ENCODE peak calls at places on chromosome 16, in five cellular contexts. One of them, this sample, is unnamed.

GRCh38 chr16:48687421-48688038 is 77.5 kb upstream of the N4BP1 start:
- DNase-seq in trophoblast cell: peak
- DNase-seq in PC-3: peak
- DNase-seq in CD8-positive, alpha-beta memory T cell: no peak
- DNase-seq in tibial artery: no peak
- DNase-seq in this sample: peak

GRCh38 chr16:72137380-72138063 is 34.4 kb downstream of the PMFBP1 start:
- DNase-seq in PC-3: no peak
- DNase-seq in CD8-positive, alpha-beta memory T cell: no peak
- DNase-seq in trophoblast cell: no peak
- DNase-seq in tibial artery: no peak
- DNase-seq in this sample: no peak

GRCh38 chr16:5916711-5917191 is 819.2 kb upstream of the EEF2KMT start:
- DNase-seq in CD8-positive, alpha-beta memory T cell: no peak
- DNase-seq in PC-3: no peak
- DNase-seq in trophoblast cell: no peak
- DNase-seq in tibial artery: no peak
- DNase-seq in this sample: no peak

GRCh38 chr16:90077240-90077756 is at the start of gene PRDM7:
- DNase-seq in CD8-positive, alpha-beta memory T cell: peak
- DNase-seq in tibial artery: peak
- DNase-seq in trophoblast cell: peak
- DNase-seq in PC-3: peak
- DNase-seq in this sample: peak

GRCh38 chr16:82432261-82432660 is 194.5 kb upstream of the CDH13 start:
- DNase-seq in trophoblast cell: no peak
- DNase-seq in tibial artery: no peak
- DNase-seq in CD8-positive, alpha-beta memory T cell: peak
- DNase-seq in PC-3: no peak
- DNase-seq in this sample: no peak

GRCh38 chr16:79980650-79981521 is 380.3 kb upstream of the MAF start:
- DNase-seq in CD8-positive, alpha-beta memory T cell: no peak
- DNase-seq in trophoblast cell: no peak
- DNase-seq in tibial artery: no peak
- DNase-seq in PC-3: no peak
- DNase-seq in this sample: no peak

GRCh38 chr16:66188786-66189725 is 177.4 kb upstream of the CDH5 start:
- DNase-seq in CD8-positive, alpha-beta memory T cell: no peak
- DNase-seq in trophoblast cell: no peak
- DNase-seq in tibial artery: peak
- DNase-seq in PC-3: no peak
- DNase-seq in this sample: no peak

GRCh38 chr16:19377864-19378263 is 39.8 kb upstream of the TMC5 start:
- DNase-seq in trophoblast cell: no peak
- DNase-seq in CD8-positive, alpha-beta memory T cell: no peak
- DNase-seq in tibial artery: no peak
- DNase-seq in PC-3: no peak
- DNase-seq in this sample: peak

GRCh38 chr16:12439443-12440232 is 364.0 kb downstream of the CPPED1 start:
- DNase-seq in PC-3: peak
- DNase-seq in CD8-positive, alpha-beta memory T cell: no peak
- DNase-seq in trophoblast cell: no peak
- DNase-seq in tibial artery: no peak
- DNase-seq in this sample: peak

GRCh38 chr16:89922884-89923639 is at the start of gene TUBB3:
- DNase-seq in trophoblast cell: peak
- DNase-seq in CD8-positive, alpha-beta memory T cell: no peak
- DNase-seq in tibial artery: peak
- DNase-seq in PC-3: peak
- DNase-seq in this sample: peak

DNA sequence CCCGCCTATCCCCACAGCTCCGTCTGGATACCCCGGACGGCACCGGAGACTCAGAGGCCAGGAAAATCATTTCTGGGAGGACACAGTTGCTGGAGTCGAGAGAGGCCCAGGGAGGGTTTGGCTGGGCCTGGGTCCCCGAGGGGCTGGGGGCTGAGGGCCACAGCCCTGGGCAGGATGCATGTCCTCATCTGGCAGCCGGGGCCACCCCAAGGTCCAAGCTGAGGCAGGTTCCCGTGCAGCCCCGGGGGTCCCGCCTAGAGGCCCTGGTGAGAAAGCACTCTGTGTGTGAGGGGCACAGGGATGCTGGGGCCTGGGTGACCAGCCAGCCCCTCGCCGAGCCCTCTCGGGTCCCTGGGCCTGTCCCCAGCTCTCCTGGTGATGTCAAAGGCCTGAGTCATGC is 25.6 kb upstream of the C1QTNF8 start:
- DNase-seq in PC-3: no peak
- DNase-seq in tibial artery: no peak
- DNase-seq in trophoblast cell: no peak
- DNase-seq in CD8-positive, alpha-beta memory T cell: no peak
- DNase-seq in this sample: no peak
- H3K27ac ChIP-seq in PC-3: no peak
- H3K27ac ChIP-seq in tibial artery: no peak
- H3K27ac ChIP-seq in trophoblast cell: no peak
- H3K27ac ChIP-seq in CD8-positive, alpha-beta memory T cell: no peak
- H3K27ac ChIP-seq in this sample: no peak

GRCh38 chr16:67528222-67528869 is at the start of gene RIPOR1:
- DNase-seq in tibial artery: peak
- DNase-seq in CD8-positive, alpha-beta memory T cell: peak
- DNase-seq in PC-3: peak
- DNase-seq in trophoblast cell: no peak
- DNase-seq in this sample: peak

GRCh38 chr16:67531247-67531646 is 2.6 kb downstream of the RIPOR1 start:
- DNase-seq in CD8-positive, alpha-beta memory T cell: no peak
- DNase-seq in trophoblast cell: no peak
- DNase-seq in PC-3: no peak
- DNase-seq in tibial artery: no peak
- DNase-seq in this sample: no peak

GRCh38 chr16:67529639-67530012 is 997 bp downstream of the RIPOR1 start:
- DNase-seq in trophoblast cell: no peak
- DNase-seq in PC-3: no peak
- DNase-seq in tibial artery: no peak
- DNase-seq in CD8-positive, alpha-beta memory T cell: no peak
- DNase-seq in this sample: no peak

GRCh38 chr16:67528870-67529638 is 425 bp downstream of the RIPOR1 start:
- DNase-seq in tibial artery: no peak
- DNase-seq in CD8-positive, alpha-beta memory T cell: no peak
- DNase-seq in PC-3: peak
- DNase-seq in trophoblast cell: peak
- DNase-seq in this sample: peak

GRCh38 chr16:67530013-67530939 is 1.6 kb downstream of the RIPOR1 start:
- DNase-seq in trophoblast cell: peak
- DNase-seq in CD8-positive, alpha-beta memory T cell: peak
- DNase-seq in tibial artery: peak
- DNase-seq in PC-3: peak
- DNase-seq in this sample: peak
- H3K27ac ChIP-seq in trophoblast cell: peak
- H3K27ac ChIP-seq in CD8-positive, alpha-beta memory T cell: peak
- H3K27ac ChIP-seq in tibial artery: peak
- H3K27ac ChIP-seq in PC-3: peak
- H3K27ac ChIP-seq in this sample: peak

GRCh38 chr16:83615981-83616380 is 191.8 kb upstream of the HSBP1 start:
- DNase-seq in CD8-positive, alpha-beta memory T cell: no peak
- DNase-seq in PC-3: no peak
- DNase-seq in trophoblast cell: no peak
- DNase-seq in tibial artery: no peak
- DNase-seq in this sample: no peak
- H3K27ac ChIP-seq in CD8-positive, alpha-beta memory T cell: no peak
- H3K27ac ChIP-seq in PC-3: no peak
- H3K27ac ChIP-seq in trophoblast cell: no peak
- H3K27ac ChIP-seq in tibial artery: no peak
- H3K27ac ChIP-seq in this sample: no peak

GRCh38 chr16:14070877-14071575 is at the start of gene MRTFB:
- DNase-seq in tibial artery: peak
- DNase-seq in CD8-positive, alpha-beta memory T cell: peak
- DNase-seq in PC-3: peak
- DNase-seq in trophoblast cell: peak
- DNase-seq in this sample: peak

GRCh38 chr16:14072360-14072759 is 1.2 kb downstream of the MRTFB start:
- DNase-seq in CD8-positive, alpha-beta memory T cell: no peak
- DNase-seq in tibial artery: no peak
- DNase-seq in trophoblast cell: no peak
- DNase-seq in PC-3: no peak
- DNase-seq in this sample: no peak

GRCh38 chr16:14070555-14070876 is 603 bp upstream of the MRTFB start:
- DNase-seq in PC-3: no peak
- DNase-seq in tibial artery: no peak
- DNase-seq in trophoblast cell: no peak
- DNase-seq in CD8-positive, alpha-beta memory T cell: no peak
- DNase-seq in this sample: no peak

GRCh38 chr16:14069818-14070217 is 1.3 kb upstream of the MRTFB start:
- DNase-seq in trophoblast cell: no peak
- DNase-seq in PC-3: no peak
- DNase-seq in tibial artery: no peak
- DNase-seq in CD8-positive, alpha-beta memory T cell: no peak
- DNase-seq in this sample: no peak

GRCh38 chr16:14071576-14072271 is 605 bp downstream of the MRTFB start:
- DNase-seq in CD8-positive, alpha-beta memory T cell: no peak
- DNase-seq in trophoblast cell: peak
- DNase-seq in tibial artery: no peak
- DNase-seq in PC-3: peak
- DNase-seq in this sample: peak
- H3K27ac ChIP-seq in CD8-positive, alpha-beta memory T cell: peak
- H3K27ac ChIP-seq in trophoblast cell: peak
- H3K27ac ChIP-seq in tibial artery: peak
- H3K27ac ChIP-seq in PC-3: peak
- H3K27ac ChIP-seq in this sample: peak

DNA sequence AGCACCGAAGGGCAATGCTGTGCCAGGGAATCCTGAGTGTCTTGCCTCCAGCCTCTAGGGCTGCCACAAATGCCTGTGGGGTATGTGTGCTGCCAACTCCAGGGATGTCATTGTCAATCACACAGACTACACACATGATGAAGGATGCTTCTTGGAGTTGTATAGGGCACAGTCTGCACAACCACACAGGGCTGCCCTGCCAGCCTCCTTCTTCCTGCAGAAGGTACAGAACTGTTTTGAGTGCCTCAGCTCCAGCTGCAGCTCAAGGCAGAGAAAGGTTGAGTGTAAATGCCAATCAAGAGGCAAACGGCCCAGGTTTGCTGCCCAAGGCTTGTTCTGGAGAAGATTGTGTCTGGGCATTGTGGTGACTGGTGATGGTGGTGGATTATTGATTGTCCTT is 15.6 kb downstream of the SCNN1B start:
- DNase-seq in PC-3: no peak
- DNase-seq in trophoblast cell: no peak
- DNase-seq in tibial artery: peak
- DNase-seq in CD8-positive, alpha-beta memory T cell: no peak
- DNase-seq in this sample: no peak
- H3K27ac ChIP-seq in PC-3: no peak
- H3K27ac ChIP-seq in trophoblast cell: no peak
- H3K27ac ChIP-seq in tibial artery: no peak
- H3K27ac ChIP-seq in CD8-positive, alpha-beta memory T cell: no peak
- H3K27ac ChIP-seq in this sample: no peak

GRCh38 chr16:49830873-49831272 is 25.0 kb downstream of the ZNF423 start:
- DNase-seq in trophoblast cell: no peak
- DNase-seq in tibial artery: no peak
- DNase-seq in PC-3: no peak
- DNase-seq in CD8-positive, alpha-beta memory T cell: no peak
- DNase-seq in this sample: no peak
- H3K27ac ChIP-seq in trophoblast cell: no peak
- H3K27ac ChIP-seq in tibial artery: peak
- H3K27ac ChIP-seq in PC-3: no peak
- H3K27ac ChIP-seq in CD8-positive, alpha-beta memory T cell: no peak
- H3K27ac ChIP-seq in this sample: no peak

DNA sequence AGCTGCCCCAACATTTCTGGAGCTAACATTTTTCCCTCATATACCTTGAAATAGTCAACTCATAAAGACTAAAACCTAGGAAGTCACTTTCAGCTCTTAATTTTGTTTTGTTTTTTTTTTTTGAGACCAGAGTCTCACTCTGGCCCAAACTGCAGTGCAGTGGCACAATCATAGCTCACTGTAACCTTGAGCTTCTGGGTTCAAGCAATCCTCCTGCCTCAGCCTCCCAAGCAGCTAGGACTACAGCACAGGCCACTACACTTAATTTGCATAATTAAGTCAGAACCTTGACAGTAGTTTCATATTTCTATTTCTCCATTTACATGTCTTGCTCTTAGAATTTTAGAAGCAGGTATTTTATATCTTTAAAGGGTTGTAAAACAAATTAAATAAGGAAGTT is 4.7 kb downstream of the AMFR start:
- DNase-seq in tibial artery: no peak
- DNase-seq in trophoblast cell: no peak
- DNase-seq in CD8-positive, alpha-beta memory T cell: no peak
- DNase-seq in PC-3: no peak
- DNase-seq in this sample: no peak
- H3K27ac ChIP-seq in tibial artery: no peak
- H3K27ac ChIP-seq in trophoblast cell: no peak
- H3K27ac ChIP-seq in CD8-positive, alpha-beta memory T cell: no peak
- H3K27ac ChIP-seq in PC-3: no peak
- H3K27ac ChIP-seq in this sample: no peak